ENCODE peak calls at places on chromosomes 13 and 19, in nine cellular contexts. D, J, F, E, H, V, Z, K and M are unnamed samples.

GRCh38 chr13:37313383-37313782 is 207.9 kb upstream of the CSNK1A1L start:
- DNase-seq in D (no peak), J (no peak), F (no peak), E (peak; percentile 92), H (no peak), V (no peak), Z (no peak), K (no peak), M (no peak)

GRCh38 chr19:45676851-45677263 is 8.8 kb downstream of the GIPR start:
- DNase-seq in D (peak; percentile 23), J (no peak), F (no peak), E (no peak), H (peak; percentile 71), V (peak; percentile 49), Z (no peak), K (no peak), M (no peak)

GRCh38 chr13:105365831-105366230 is 1169.6 kb downstream of the EFNB2 start:
- DNase-seq in D (no peak), J (no peak), F (no peak), E (no peak), H (no peak), V (no peak), Z (no peak), K (no peak), M (no peak)

GRCh38 chr13:64591981-64592380 is 2638.2 kb downstream of the PCDH9 start:
- DNase-seq in D (no peak), J (no peak), F (no peak), E (peak; percentile 61), H (no peak), V (no peak), Z (no peak), K (no peak), M (no peak)

GRCh38 chr19:47176627-47177090 is 46.0 kb downstream of the SAE1 start:
- DNase-seq in D (no peak), J (no peak), F (no peak), E (peak; percentile 98), H (no peak), V (no peak), Z (no peak), K (peak; percentile 3), M (no peak)

GRCh38 chr19:57016076-57016475 is 103.7 kb upstream of the USP29 start:
- DNase-seq in D (no peak), J (no peak), F (no peak), E (no peak), H (no peak), V (no peak), Z (no peak), K (no peak), M (no peak)

GRCh38 chr19:43809762-43810696 is 7.8 kb upstream of the LYPD5 start:
- DNase-seq in D (no peak), J (peak; percentile 63), F (no peak), E (peak; percentile 74), H (no peak), V (no peak), Z (no peak), K (no peak), M (no peak)

GRCh38 chr19:5340637-5341447 is at the start of gene PTPRS:
- DNase-seq in D (peak; percentile 55), J (peak; percentile 32), F (peak; percentile 83), E (peak; percentile 74), H (peak; percentile 76), V (peak; percentile 77), Z (peak; percentile 33), K (peak; percentile 6), M (peak; percentile 89)

GRCh38 chr19:48633148-48634035 is 3.8 kb downstream of the DBP start:
- DNase-seq in D (peak; percentile 60), J (no peak), F (no peak), E (no peak), H (peak; percentile 91), V (no peak), Z (no peak), K (no peak), M (no peak)

GRCh38 chr19:48635263-48635965 is 1.8 kb downstream of the DBP start:
- DNase-seq in D (peak; percentile 73), J (no peak), F (peak; percentile 85), E (no peak), H (peak; percentile 83), V (peak; percentile 75), Z (no peak), K (peak; percentile 70), M (peak; percentile 82)

GRCh38 chr19:48635966-48636858 is 967 bp downstream of the DBP start:
- DNase-seq in D (peak; percentile 64), J (no peak), F (peak; percentile 69), E (no peak), H (no peak), V (no peak), Z (no peak), K (no peak), M (peak; percentile 71)

GRCh38 chr19:48634036-48634342 is 3.2 kb downstream of the DBP start:
- DNase-seq in D (no peak), J (no peak), F (no peak), E (no peak), H (no peak), V (no peak), Z (no peak), K (no peak), M (no peak)

DNA sequence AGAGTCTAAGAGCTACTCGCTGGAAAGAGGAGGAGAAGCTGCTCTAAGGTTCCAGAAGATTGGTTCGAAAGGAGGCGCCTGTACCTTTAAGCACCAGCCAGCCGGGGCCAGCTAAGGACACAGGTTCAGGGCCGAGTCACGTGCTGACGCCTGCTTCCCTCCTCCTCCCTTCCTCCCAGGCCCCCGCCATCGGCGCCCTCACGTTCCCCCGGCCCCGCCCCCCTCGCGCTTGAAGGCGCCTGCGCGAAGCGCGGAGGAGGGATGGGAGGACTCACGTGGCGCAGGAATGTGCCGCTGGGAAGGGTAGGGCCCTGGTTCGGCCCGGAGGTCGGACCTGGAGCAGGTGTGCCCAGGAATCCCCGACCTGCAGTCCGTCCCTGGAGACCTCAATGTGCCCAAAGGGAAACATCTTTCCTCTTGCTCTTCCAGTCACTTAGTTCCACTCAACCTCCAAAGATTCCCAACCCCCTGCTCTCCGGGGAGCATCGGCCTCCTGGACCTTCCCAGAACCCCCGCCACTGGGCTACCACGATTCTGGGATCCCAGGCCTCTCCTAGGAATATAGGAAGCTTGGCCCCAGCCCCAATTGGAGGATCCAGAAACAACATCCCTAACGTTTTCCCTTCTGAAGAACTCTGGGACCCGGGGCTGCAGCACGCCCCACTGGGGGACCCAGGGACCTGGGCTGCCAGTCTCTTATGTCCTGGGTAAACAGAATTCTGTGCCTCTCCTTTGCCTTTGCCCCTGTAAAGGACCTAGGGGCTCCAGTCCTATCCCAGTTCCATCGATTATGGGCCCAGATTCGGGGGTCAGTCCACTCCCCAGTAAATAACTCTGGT is 2.5 kb downstream of the DBP start:
- DNase-seq in D (peak; percentile 99), J (peak; percentile 94), F (peak; percentile 98), E (peak; percentile 92), H (peak; percentile 98), V (peak; percentile 99), Z (peak; percentile 90), K (peak; percentile 98), M (peak; percentile 98)
- TF ChIP-seq POLR2A in D (peak; percentile 78), J (peak; percentile 69), F (peak; percentile 39), E (no peak), H (peak; percentile 72), V (no peak), Z (peak; percentile 69), K (peak; percentile 52), M (peak; percentile 77)

DNA sequence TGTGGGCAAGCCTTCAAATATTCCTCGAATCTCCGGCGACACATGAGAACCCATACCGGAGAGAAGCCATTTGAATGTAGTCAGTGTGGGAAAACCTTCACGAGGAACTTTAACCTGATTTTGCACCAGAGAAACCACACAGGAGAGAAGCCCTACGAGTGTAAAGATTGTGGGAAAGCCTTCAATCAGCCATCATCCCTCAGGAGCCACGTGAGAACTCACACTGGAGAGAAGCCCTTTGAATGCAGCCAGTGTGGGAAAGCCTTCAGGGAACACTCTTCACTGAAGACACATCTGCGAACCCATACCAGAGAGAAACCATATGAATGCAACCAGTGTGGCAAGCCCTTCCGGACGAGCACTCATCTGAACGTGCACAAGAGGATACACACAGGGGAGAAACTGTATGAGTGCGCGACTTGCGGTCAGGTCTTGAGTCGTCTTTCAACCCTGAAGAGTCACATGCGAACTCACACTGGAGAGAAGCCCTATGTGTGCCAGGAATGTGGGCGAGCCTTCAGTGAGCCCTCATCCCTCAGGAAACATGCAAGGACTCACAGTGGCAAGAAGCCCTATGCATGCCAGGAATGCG is 28.8 kb downstream of the ZNF333 start:
- DNase-seq in D (no peak), J (no peak), F (no peak), E (no peak), H (no peak), V (no peak), Z (no peak), K (no peak), M (no peak)
- H3K9me3 ChIP-seq in D (peaks cover 16% of the 10 kb centered on the region), J (peaks cover 35% of the 10 kb centered on the region), F (peaks cover 95% of the 10 kb centered on the region), E (peaks cover 72% of the 10 kb centered on the region), H (peaks cover 45% of the 10 kb centered on the region), V (peaks cover 99% of the 10 kb centered on the region), Z (peaks cover 66% of the 10 kb centered on the region), K (peaks cover 28% of the 10 kb centered on the region), M (peaks cover 7% of the 10 kb centered on the region)

GRCh38 chr19:3153286-3154230 is 17.7 kb downstream of the GNA15 start:
- DNase-seq in D (no peak), J (no peak), F (no peak), E (no peak), H (no peak), V (no peak), Z (no peak), K (no peak), M (no peak)

GRCh38 chr19:3152431-3152780 is 16.6 kb downstream of the GNA15 start:
- DNase-seq in D (no peak), J (no peak), F (no peak), E (no peak), H (no peak), V (no peak), Z (no peak), K (no peak), M (no peak)

GRCh38 chr19:3157096-3157845 is 21.3 kb upstream of the S1PR4 start:
- DNase-seq in D (no peak), J (no peak), F (no peak), E (no peak), H (no peak), V (no peak), Z (no peak), K (no peak), M (no peak)

GRCh38 chr19:3151563-3152430 is 16.0 kb downstream of the GNA15 start:
- DNase-seq in D (no peak), J (no peak), F (no peak), E (no peak), H (no peak), V (no peak), Z (no peak), K (no peak), M (no peak)

GRCh38 chr19:3154957-3155736 is 19.3 kb downstream of the GNA15 start:
- DNase-seq in D (peak; percentile 40), J (peak; percentile 16), F (peak; percentile 87), E (peak; percentile 99), H (peak; percentile 90), V (peak; percentile 61), Z (no peak), K (peak; percentile 39), M (no peak)
- TF ChIP-seq POLR2A in D (no peak), J (no peak), F (no peak), E (peak; percentile 75), H (no peak), V (no peak), Z (no peak), K (peak; percentile 12), M (no peak)

DNA sequence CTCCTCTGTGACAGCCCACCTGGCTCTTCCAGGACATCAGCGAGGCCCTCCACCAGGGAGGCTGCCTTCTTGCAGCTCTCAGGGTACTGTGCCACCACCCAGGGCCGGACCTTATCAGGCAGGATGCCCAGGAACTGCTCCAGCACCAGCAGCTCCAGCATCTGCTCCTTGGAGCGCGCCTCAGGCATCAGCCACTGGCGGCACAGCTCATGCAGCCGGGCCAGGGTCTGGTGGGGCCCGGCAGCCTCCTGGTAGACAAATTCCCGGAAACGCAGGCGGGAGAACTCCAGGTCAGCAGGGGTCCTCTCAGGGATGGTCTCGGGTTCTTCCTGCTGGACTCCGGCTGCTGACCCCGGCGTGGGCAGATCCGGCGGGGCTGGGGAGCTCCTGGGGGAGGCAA is 8.2 kb downstream of the ZSCAN18 start:
- DNase-seq in D (no peak), J (no peak), F (no peak), E (no peak), H (no peak), V (no peak), Z (no peak), K (no peak), M (no peak)
- H3K9me3 ChIP-seq in D (no peaks in the 10 kb centered on the region), J (peaks cover 10% of the 10 kb centered on the region), F (peaks cover 9% of the 10 kb centered on the region), E (peaks cover 77% of the 10 kb centered on the region), H (peaks cover 9% of the 10 kb centered on the region), V (peaks cover 93% of the 10 kb centered on the region), Z (no peaks in the 10 kb centered on the region), K (no peaks in the 10 kb centered on the region), M (no peaks in the 10 kb centered on the region)